ENCODE peak calls at places on chromosomes 3 and 15, in four cellular contexts. One of them, this sample, is unnamed.

GRCh38 chr3:53346514-53346913 is 829 bp downstream of the DCP1A start:
- ATAC-seq in stimulated activated effector memory CD8-positive, alpha-beta T cell treated with anti-CD3 and anti-CD28 coated beads, Interleukin-12 subunit alpha, Interleukin-12 subunit beta, amount 100 ng/mL, for 72 hours: no peak
- ATAC-seq in activated CD8-positive, alpha-beta T cell treated with anti-CD3 and anti-CD28 coated beads for 36 hours: no peak
- ATAC-seq in central memory CD8-positive, alpha-beta T cell: no peak
- ATAC-seq in this sample: no peak

GRCh38 chr15:45333550-45333949 is 44.8 kb downstream of the GATM start:
- ATAC-seq in activated CD8-positive, alpha-beta T cell treated with anti-CD3 and anti-CD28 coated beads for 36 hours: no peak
- ATAC-seq in stimulated activated effector memory CD8-positive, alpha-beta T cell treated with anti-CD3 and anti-CD28 coated beads, Interleukin-12 subunit alpha, Interleukin-12 subunit beta, amount 100 ng/mL, for 72 hours: no peak
- ATAC-seq in central memory CD8-positive, alpha-beta T cell: no peak
- ATAC-seq in this sample: no peak

GRCh38 chr15:29670945-29671307 is 151.3 kb downstream of the TJP1 start:
- ATAC-seq in activated CD8-positive, alpha-beta T cell treated with anti-CD3 and anti-CD28 coated beads for 36 hours: no peak
- ATAC-seq in central memory CD8-positive, alpha-beta T cell: no peak
- ATAC-seq in stimulated activated effector memory CD8-positive, alpha-beta T cell treated with anti-CD3 and anti-CD28 coated beads, Interleukin-12 subunit alpha, Interleukin-12 subunit beta, amount 100 ng/mL, for 72 hours: no peak
- ATAC-seq in this sample: no peak

GRCh38 chr15:66740802-66741201 is 38.8 kb downstream of the SMAD6 start:
- ATAC-seq in stimulated activated effector memory CD8-positive, alpha-beta T cell treated with anti-CD3 and anti-CD28 coated beads, Interleukin-12 subunit alpha, Interleukin-12 subunit beta, amount 100 ng/mL, for 72 hours: no peak
- ATAC-seq in activated CD8-positive, alpha-beta T cell treated with anti-CD3 and anti-CD28 coated beads for 36 hours: no peak
- ATAC-seq in central memory CD8-positive, alpha-beta T cell: no peak
- ATAC-seq in this sample: no peak

GRCh38 chr15:60937278-60937677 is 291.8 kb downstream of the RORA start:
- ATAC-seq in stimulated activated effector memory CD8-positive, alpha-beta T cell treated with anti-CD3 and anti-CD28 coated beads, Interleukin-12 subunit alpha, Interleukin-12 subunit beta, amount 100 ng/mL, for 72 hours: no peak
- ATAC-seq in activated CD8-positive, alpha-beta T cell treated with anti-CD3 and anti-CD28 coated beads for 36 hours: no peak
- ATAC-seq in central memory CD8-positive, alpha-beta T cell: no peak
- ATAC-seq in this sample: no peak

GRCh38 chr3:46235425-46235824 is 6.8 kb upstream of the CCR3 start:
- ATAC-seq in activated CD8-positive, alpha-beta T cell treated with anti-CD3 and anti-CD28 coated beads for 36 hours: no peak
- ATAC-seq in stimulated activated effector memory CD8-positive, alpha-beta T cell treated with anti-CD3 and anti-CD28 coated beads, Interleukin-12 subunit alpha, Interleukin-12 subunit beta, amount 100 ng/mL, for 72 hours: no peak
- ATAC-seq in central memory CD8-positive, alpha-beta T cell: no peak
- ATAC-seq in this sample: no peak

GRCh38 chr3:191768421-191768820 is 307.5 kb downstream of the PYDC2 start:
- ATAC-seq in activated CD8-positive, alpha-beta T cell treated with anti-CD3 and anti-CD28 coated beads for 36 hours: no peak
- ATAC-seq in stimulated activated effector memory CD8-positive, alpha-beta T cell treated with anti-CD3 and anti-CD28 coated beads, Interleukin-12 subunit alpha, Interleukin-12 subunit beta, amount 100 ng/mL, for 72 hours: no peak
- ATAC-seq in central memory CD8-positive, alpha-beta T cell: no peak
- ATAC-seq in this sample: no peak

GRCh38 chr15:48811325-48811938 is 563 bp upstream of the CEP152 start:
- ATAC-seq in activated CD8-positive, alpha-beta T cell treated with anti-CD3 and anti-CD28 coated beads for 36 hours: no peak
- ATAC-seq in stimulated activated effector memory CD8-positive, alpha-beta T cell treated with anti-CD3 and anti-CD28 coated beads, Interleukin-12 subunit alpha, Interleukin-12 subunit beta, amount 100 ng/mL, for 72 hours: no peak
- ATAC-seq in central memory CD8-positive, alpha-beta T cell: no peak
- ATAC-seq in this sample: no peak

GRCh38 chr15:66404532-66404931 is 17.8 kb downstream of the MAP2K1 start:
- ATAC-seq in stimulated activated effector memory CD8-positive, alpha-beta T cell treated with anti-CD3 and anti-CD28 coated beads, Interleukin-12 subunit alpha, Interleukin-12 subunit beta, amount 100 ng/mL, for 72 hours: no peak
- ATAC-seq in central memory CD8-positive, alpha-beta T cell: no peak
- ATAC-seq in activated CD8-positive, alpha-beta T cell treated with anti-CD3 and anti-CD28 coated beads for 36 hours: no peak
- ATAC-seq in this sample: no peak